ENCODE peak calls at places on chromosomes 6 and 20, in six cellular contexts. J is activated CD8-positive, alpha-beta T cell treated with anti-CD3 and anti-CD28 coated beads for 36 hours; X is Peyer's patch; R is sigmoid colon; S is right lobe of liver; G is H9. K is an unnamed sample.

GRCh38 chr6:169450097-169450496 is 196.5 kb upstream of the THBS2 start:
- DNase-seq in R (no peak), X (no peak), S (no peak), G (no peak), J (no peak), K (no peak)

GRCh38 chr20:53735536-53736050 is 142.0 kb upstream of the ZNF217 start:
- DNase-seq in R (no peak), G (no peak), J (no peak), S (no peak), X (no peak), K (no peak)

GRCh38 chr6:101083533-101084172 is 202.5 kb upstream of the ASCC3 start:
- DNase-seq in R (no peak), X (no peak), S (no peak), J (no peak), G (no peak), K (no peak)

GRCh38 chr6:31007694-31008093 is 2.6 kb upstream of the MUC22 start:
- DNase-seq in J (no peak), G (no peak), R (no peak), S (no peak), X (no peak), K (no peak)

GRCh38 chr20:60139663-60140446 is 181.6 kb downstream of the CDH26 start:
- DNase-seq in X (no peak), G (no peak), R (no peak), J (no peak), S (no peak), K (no peak)

GRCh38 chr20:37285664-37286374 is 3.6 kb upstream of the MANBAL start:
- DNase-seq in G (no peak), R (no peak), X (no peak), J (no peak), S (no peak), K (no peak)

GRCh38 chr20:22063753-22064152 is 358.3 kb downstream of the PAX1 start:
- DNase-seq in X (no peak), S (no peak), G (no peak), R (no peak), J (no peak), K (no peak)

GRCh38 chr6:81820422-81820821 is 67.9 kb upstream of the TENT5A start:
- DNase-seq in R (no peak), S (no peak), X (no peak), J (no peak), G (no peak), K (no peak)

GRCh38 chr6:73691512-73691911 is 4.5 kb upstream of the CD109 start:
- DNase-seq in X (no peak), R (no peak), J (peak; percentile 26), S (no peak), G (no peak), K (no peak)

GRCh38 chr20:1357921-1358671 is 29.2 kb upstream of the SDCBP2 start:
- DNase-seq in G (no peak), S (no peak), X (no peak), J (peak; percentile 72), R (no peak), K (no peak)

GRCh38 chr6:30067460-30068139 is 602 bp downstream of the PPP1R11 start:
- DNase-seq in G (peak; percentile 92), X (no peak), J (peak; percentile 84), R (no peak), S (no peak), K (no peak)

GRCh38 chr6:155389130-155389529 is 66.5 kb downstream of the NOX3 start:
- DNase-seq in G (no peak), R (no peak), S (no peak), X (no peak), J (no peak), K (no peak)

GRCh38 chr6:139337830-139338229 is 36.6 kb downstream of the CITED2 start:
- DNase-seq in S (no peak), X (no peak), R (peak; percentile 74), G (no peak), J (no peak), K (no peak)

GRCh38 chr20:62776692-62777527 is 19.4 kb upstream of the MRGBP start:
- DNase-seq in G (peak; percentile 81), R (no peak), J (peak; percentile 74), S (no peak), X (peak; percentile 64), K (no peak)

GRCh38 chr6:136788069-136788902 is 4.0 kb downstream of the MAP3K5 start:
- DNase-seq in X (no peak), S (no peak), G (no peak), J (no peak), R (no peak), K (no peak)

GRCh38 chr6:135266675-135267074 is 85.6 kb downstream of the MYB start:
- DNase-seq in R (no peak), G (no peak), S (no peak), J (no peak), X (no peak), K (no peak)

GRCh38 chr6:154805288-154805911 is 72.2 kb downstream of the SCAF8 start:
- DNase-seq in J (no peak), X (no peak), G (no peak), S (no peak), R (no peak), K (no peak)

GRCh38 chr6:57190140-57190539 is 18.0 kb downstream of the BAG2 start:
- DNase-seq in J (no peak), S (no peak), X (no peak), R (no peak), G (no peak), K (no peak)
- TF ChIP-seq CTCF in J (no peak), S (peak; percentile 25), X (peak; percentile 25), R (no peak), G (no peak), K (no peak)

DNA sequence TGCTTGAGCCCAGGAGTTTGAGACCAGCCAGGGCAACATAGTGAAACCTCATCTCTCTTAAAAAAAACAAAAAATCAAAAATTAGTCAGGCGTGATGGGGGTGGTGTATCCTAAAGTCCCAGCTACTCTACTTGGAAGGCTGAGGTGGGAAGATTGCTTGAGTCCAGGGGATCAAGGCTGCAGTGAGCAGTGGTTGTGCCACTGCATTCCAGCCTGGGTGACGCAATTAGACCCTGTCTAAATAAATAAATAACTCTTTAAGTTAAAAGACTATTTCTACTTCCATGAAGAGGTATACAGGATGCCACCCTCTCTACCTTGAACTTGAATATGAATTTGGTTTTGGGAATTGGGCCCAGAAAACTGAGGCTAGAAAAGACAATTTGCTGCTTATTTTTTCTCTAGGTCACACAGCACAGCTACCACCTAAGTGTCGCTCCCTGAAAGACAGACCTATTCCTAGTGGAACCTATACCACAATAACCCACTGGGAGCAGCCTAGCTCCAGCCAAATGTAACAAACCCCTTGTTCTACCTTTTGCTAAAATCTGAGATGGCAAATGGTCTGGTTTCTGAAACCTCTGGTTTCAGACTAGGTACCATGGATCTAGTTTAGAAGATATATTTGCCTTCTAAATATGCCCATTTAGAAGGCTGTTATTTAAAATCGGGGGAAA is 35.2 kb downstream of the HMGCLL1 start:
- DNase-seq in X (no peak), G (peak; percentile 27), J (no peak), R (no peak), S (no peak), K (no peak)
- TF ChIP-seq CTCF in X (no peak), G (peak; percentile 58), J (no peak), R (no peak), S (no peak), K (no peak)

GRCh38 chr20:57465943-57466342 is 59.0 kb downstream of the CTCFL start:
- DNase-seq in S (peak; percentile 6), G (no peak), X (no peak), R (no peak), J (no peak), K (no peak)
- TF ChIP-seq CTCF in S (no peak), G (peak; percentile 58), X (no peak), R (no peak), J (peak; percentile 48), K (no peak)

DNA sequence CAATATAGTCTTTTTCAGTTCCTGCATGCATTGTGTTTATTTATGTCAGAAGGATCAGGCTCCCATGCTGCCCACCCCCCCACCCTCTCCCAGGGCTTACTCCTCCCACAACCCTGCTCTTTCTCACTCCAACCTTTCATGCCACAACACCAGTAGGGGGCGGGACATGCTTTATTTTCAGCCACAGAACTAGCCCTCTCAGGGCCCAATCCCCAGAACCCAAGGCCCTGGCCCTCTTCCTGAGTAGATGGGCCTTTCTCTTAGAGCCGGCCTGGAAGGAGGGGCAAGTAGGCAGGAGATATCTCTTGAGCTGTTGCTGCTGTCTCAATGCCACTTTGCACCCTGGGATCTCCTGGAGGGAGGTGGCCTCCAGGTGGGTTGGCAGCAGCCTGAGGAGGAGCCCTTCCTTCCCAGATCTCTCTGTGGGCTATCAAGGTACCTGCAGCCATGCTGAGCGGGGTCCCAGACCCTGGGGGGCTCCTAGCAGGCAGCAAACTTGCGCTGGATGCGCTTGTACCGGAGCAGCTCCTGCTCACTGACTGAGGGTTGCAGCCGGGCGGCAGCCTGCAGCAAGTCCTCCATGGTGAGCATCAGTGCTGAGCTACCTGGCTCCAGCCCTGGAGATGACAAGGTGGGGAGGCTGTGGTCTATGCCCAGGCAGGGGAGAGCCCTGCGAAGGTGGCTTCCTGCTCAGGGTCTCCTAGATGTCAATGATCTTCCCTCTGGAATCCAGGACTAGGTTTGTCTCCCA is 3.5 kb downstream of the GNMT start:
- DNase-seq in X (no peak), J (peak; percentile 74), R (no peak), G (peak; percentile 89), S (no peak), K (no peak)
- TF ChIP-seq CTCF in X (peak; percentile 22), J (peak; percentile 21), R (no peak), G (peak; percentile 67), S (no peak), K (no peak)